ENCODE peak calls at places on chromosomes 2 and 18, in eight cellular contexts. F, O, K, U, D, H, R and M are unnamed samples.

GRCh38 chr2:118853647-118854367 is 6.4 kb upstream of the EN1 start:
- DNase-seq in R (no peak), O (no peak), K (no peak), U (no peak), H (no peak), F (no peak), D (no peak), M (no peak)

GRCh38 chr18:70423988-70424387 is 135.1 kb downstream of the SOCS6 start:
- DNase-seq in D (no peak), H (peak), K (no peak), F (peak), R (no peak), O (no peak), U (no peak), M (no peak)

GRCh38 chr2:211899871-211900482 is 638.6 kb downstream of the ERBB4 start:
- DNase-seq in H (no peak), K (no peak), R (peak), U (no peak), O (no peak), D (no peak), F (no peak), M (no peak)

GRCh38 chr2:230929381-230930148 is 4.5 kb upstream of the GPR55 start:
- DNase-seq in D (no peak), R (no peak), O (no peak), U (no peak), K (no peak), H (no peak), F (no peak), M (peak)

GRCh38 chr2:17710547-17711248 is 42.9 kb downstream of the SMC6 start:
- DNase-seq in U (no peak), O (no peak), K (no peak), D (no peak), F (no peak), H (no peak), R (no peak), M (no peak)

GRCh38 chr2:26172866-26173595 is at the start of gene GAREM2:
- DNase-seq in R (no peak), D (no peak), O (no peak), K (no peak), U (no peak), F (no peak), H (no peak), M (no peak)

GRCh38 chr2:137870682-137871081 is 93.6 kb upstream of the HNMT start:
- DNase-seq in O (no peak), D (no peak), F (no peak), U (no peak), R (no peak), H (no peak), K (no peak), M (no peak)

GRCh38 chr2:20580690-20581437 is 70.0 kb downstream of the HS1BP3 start:
- DNase-seq in U (peak), O (no peak), H (no peak), F (no peak), D (no peak), K (no peak), R (no peak), M (peak)

GRCh38 chr18:37383036-37383788 is 182.4 kb downstream of the CELF4 start:
- DNase-seq in K (no peak), U (no peak), F (no peak), D (no peak), H (peak), R (peak), O (no peak), M (no peak)

GRCh38 chr2:72129676-72130340 is 17.9 kb downstream of the CYP26B1 start:
- DNase-seq in O (no peak), U (no peak), K (no peak), R (no peak), F (no peak), H (no peak), D (no peak), M (no peak)

GRCh38 chr2:8993902-8994278 is 9.6 kb downstream of the MBOAT2 start:
- DNase-seq in O (no peak), K (no peak), D (no peak), F (peak), R (no peak), U (no peak), H (no peak), M (no peak)

GRCh38 chr2:150911766-150912280 is 349.8 kb downstream of the RBM43 start:
- DNase-seq in H (no peak), O (no peak), R (peak), K (no peak), U (peak), D (peak), F (peak), M (peak)

GRCh38 chr2:31373127-31373526 is 41.4 kb downstream of the XDH start:
- DNase-seq in R (no peak), O (no peak), F (no peak), D (no peak), U (no peak), K (no peak), H (no peak), M (no peak)

GRCh38 chr18:49431563-49431962 is 28.9 kb downstream of the DYM start:
- DNase-seq in H (no peak), D (no peak), U (no peak), O (no peak), R (no peak), F (peak), K (no peak), M (no peak)

GRCh38 chr18:56286775-56287174 is 351.6 kb downstream of the TXNL1 start:
- DNase-seq in H (no peak), U (no peak), F (peak), R (peak), K (no peak), D (no peak), O (no peak), M (no peak)

GRCh38 chr2:176637497-176638166 is 368.4 kb downstream of the MTX2 start:
- DNase-seq in D (no peak), F (peak), K (peak), O (no peak), R (peak), H (no peak), U (peak), M (peak)

GRCh38 chr2:167924556-167924955 is 322.8 kb downstream of the STK39 start:
- DNase-seq in H (no peak), F (no peak), U (no peak), K (no peak), R (no peak), O (no peak), D (no peak), M (no peak)

GRCh38 chr2:206160124-206160806 is 570 bp downstream of the EEF1B2 start:
- DNase-seq in H (no peak), D (no peak), F (no peak), R (peak), O (no peak), K (no peak), U (no peak), M (no peak)

GRCh38 chr2:39494784-39495251 is 57.7 kb upstream of the MAP4K3 start:
- DNase-seq in F (peak), D (no peak), K (no peak), U (no peak), O (no peak), H (no peak), R (peak), M (peak)

GRCh38 chr2:208354964-208355381 is 51.6 kb upstream of the PTH2R start:
- DNase-seq in O (no peak), D (no peak), U (no peak), F (no peak), K (no peak), H (no peak), R (no peak), M (no peak)

GRCh38 chr2:241087420-241088268 is 14.4 kb downstream of the MTERF4 start:
- DNase-seq in R (no peak), O (no peak), F (no peak), H (no peak), D (no peak), K (no peak), U (no peak), M (no peak)

GRCh38 chr18:76895498-76895897 is 73.1 kb downstream of the ZNF236 start:
- DNase-seq in F (no peak), U (no peak), O (no peak), R (no peak), K (no peak), D (no peak), H (no peak), M (no peak)

DNA sequence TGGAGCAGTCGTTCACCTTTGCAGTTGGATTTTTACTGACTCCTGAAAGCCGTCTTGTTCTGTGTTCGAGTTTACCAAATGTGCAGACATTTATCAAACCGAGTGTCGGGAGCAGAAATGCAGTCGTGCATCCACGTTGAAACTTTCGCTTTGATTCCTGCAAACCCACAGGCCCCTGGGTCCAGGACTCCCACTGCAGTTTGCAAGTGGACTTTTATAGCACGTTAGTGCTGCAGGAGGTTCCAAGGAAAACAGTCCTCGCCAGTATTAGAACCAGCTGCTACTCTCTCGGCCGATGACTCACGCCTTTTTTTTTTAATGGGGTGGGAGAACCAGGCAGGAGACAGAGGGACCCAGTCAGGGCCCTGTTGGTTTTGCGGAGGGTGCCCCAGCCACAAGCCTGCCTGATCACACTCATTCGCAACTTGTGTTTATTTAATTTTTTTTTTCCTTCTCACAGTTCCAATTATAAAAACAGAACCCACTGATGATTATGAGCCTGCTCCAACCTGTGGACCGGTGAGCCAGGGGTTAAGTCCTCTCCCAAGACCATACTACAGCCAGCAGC is 90.1 kb downstream of the NFATC1 start:
- DNase-seq in F (peak), O (no peak), K (no peak), R (peak), D (no peak), U (peak), H (no peak), M (peak)
- H3K27ac ChIP-seq in F (peak), O (peak), K (no peak), R (peak), D (no peak), U (peak), H (no peak), M (no peak)

GRCh38 chr2:236174608-236175001 is 6.4 kb upstream of the GBX2 start:
- DNase-seq in H (no peak), O (no peak), D (no peak), K (no peak), U (no peak), F (no peak), R (no peak), M (no peak)
- TF ChIP-seq CTCF in H (no peak), O (no peak), D (no peak), K (no peak), U (no peak), F (no peak), R (no peak), M (no peak)

GRCh38 chr2:49714433-49714832 is 560.1 kb upstream of the FSHR start:
- DNase-seq in U (no peak), K (no peak), O (no peak), R (peak), H (no peak), D (no peak), F (no peak), M (no peak)
- H3K27ac ChIP-seq in U (no peak), K (no peak), O (no peak), R (no peak), H (no peak), D (no peak), F (no peak), M (no peak)

GRCh38 chr2:83517727-83518368 is 941.2 kb downstream of the SUCLG1 start:
- DNase-seq in D (no peak), K (peak), H (no peak), F (no peak), U (no peak), O (no peak), R (no peak), M (no peak)
- TF ChIP-seq CTCF in D (no peak), K (no peak), H (no peak), F (no peak), U (no peak), O (no peak), R (no peak), M (no peak)

DNA sequence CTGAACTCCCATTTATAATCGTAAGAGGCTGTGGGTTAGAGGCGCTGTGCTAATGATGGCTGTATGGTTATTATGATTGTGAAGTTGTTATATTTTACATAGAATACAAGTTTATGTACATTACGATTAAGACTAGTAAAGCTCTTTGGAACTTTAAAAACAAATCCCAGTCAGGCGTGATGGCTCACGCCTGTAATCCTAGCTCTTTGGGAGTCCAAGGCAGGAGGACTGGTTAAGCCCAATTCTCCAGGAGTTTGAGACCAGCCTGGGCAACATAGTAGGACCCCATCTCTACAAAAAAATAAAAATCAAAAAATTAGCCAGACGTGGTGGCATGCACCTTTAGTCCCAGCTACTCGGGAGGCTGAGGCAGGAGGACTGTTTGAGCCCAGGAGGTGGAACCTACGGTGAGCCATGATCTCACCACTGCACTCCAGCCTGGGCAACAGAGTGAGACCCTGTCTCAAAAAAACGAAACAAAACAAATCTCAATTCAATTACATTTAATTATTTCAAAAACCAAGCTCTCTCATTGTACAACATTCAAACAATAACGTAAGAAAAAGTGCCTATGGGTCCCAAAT is 23.9 kb upstream of the KCMF1 start:
- DNase-seq in U (no peak), O (no peak), D (no peak), R (no peak), H (no peak), F (no peak), K (no peak), M (no peak)
- H3K27ac ChIP-seq in U (no peak), O (no peak), D (peak), R (no peak), H (peak), F (peak), K (no peak), M (no peak)